ENCODE peak calls at places on chromosomes 5 and 9, in five cellular contexts. M is HepG2, H is heart left ventricle, Q is HCT116, N is A549. L is an unnamed sample.

GRCh38 chr5:134051305-134051704 is 46.5 kb upstream of the VDAC1 start:
- ATAC-seq in M (no peak), H (no peak), Q (no peak), N (peak; percentile 33), L (no peak)

GRCh38 chr5:147887026-147887627 is 8.6 kb downstream of the SCGB3A2 start:
- ATAC-seq in M (no peak), H (no peak), Q (peak; percentile 57), N (peak; percentile 66), L (no peak)

GRCh38 chr9:75274781-75275180 is 186.5 kb downstream of the OSTF1 start:
- ATAC-seq in M (no peak), H (no peak), Q (no peak), N (no peak), L (no peak)

GRCh38 chr5:147835386-147835798 is 3.9 kb upstream of the SPINK1 start:
- ATAC-seq in M (peak; percentile 97), H (no peak), Q (no peak), N (peak; percentile 95), L (no peak)

GRCh38 chr9:114056527-114056926 is 21.6 kb downstream of the AMBP start:
- ATAC-seq in M (peak; percentile 0), H (no peak), Q (no peak), N (no peak), L (no peak)

GRCh38 chr5:97606531-97606930 is 423.5 kb upstream of the RIOK2 start:
- ATAC-seq in M (no peak), H (no peak), Q (no peak), N (no peak), L (no peak)

GRCh38 chr9:125650271-125650737 is 56.7 kb downstream of the MAPKAP1 start:
- ATAC-seq in M (no peak), H (no peak), Q (peak; percentile 48), N (no peak), L (no peak)

GRCh38 chr9:1535051-1535450 is 480.1 kb upstream of the SMARCA2 start:
- ATAC-seq in M (no peak), H (no peak), Q (no peak), N (no peak), L (no peak)

GRCh38 chr9:137411260-137411659 is 11.7 kb downstream of the EXD3 start:
- ATAC-seq in M (no peak), H (no peak), Q (peak; percentile 26), N (peak; percentile 9), L (no peak)

GRCh38 chr5:117242028-117242427 is 667.4 kb upstream of the SEMA6A start:
- ATAC-seq in M (no peak), H (no peak), Q (no peak), N (no peak), L (no peak)

GRCh38 chr5:132576123-132576522 is 19.3 kb downstream of the RAD50 start:
- ATAC-seq in M (no peak), H (no peak), Q (no peak), N (no peak), L (no peak)

GRCh38 chr5:89004379-89004778 is 121.4 kb upstream of the MEF2C start:
- ATAC-seq in M (no peak), H (no peak), Q (no peak), N (no peak), L (no peak)

GRCh38 chr9:104906441-104907277 is 21.3 kb downstream of the ABCA1 start:
- ATAC-seq in M (peak; percentile 25), H (no peak), Q (no peak), N (peak; percentile 63), L (peak; percentile 82)

GRCh38 chr9:71781391-71781790 is 13.1 kb upstream of the CEMIP2 start:
- ATAC-seq in M (no peak), H (no peak), Q (no peak), N (no peak), L (no peak)

GRCh38 chr5:135913713-135914626 is 18.3 kb upstream of the IL9 start:
- ATAC-seq in M (no peak), H (no peak), Q (no peak), N (no peak), L (no peak)

GRCh38 chr9:137688725-137689124 is 69.9 kb downstream of the EHMT1 start:
- ATAC-seq in M (peak; percentile 95), H (no peak), Q (no peak), N (peak; percentile 20), L (no peak)

GRCh38 chr5:149517461-149518122 is 33.6 kb downstream of the CSNK1A1 start:
- ATAC-seq in M (no peak), H (peak; percentile 45), Q (no peak), N (peak; percentile 73), L (no peak)

GRCh38 chr5:168317521-168318147 is 26.2 kb downstream of the WWC1 start:
- ATAC-seq in M (no peak), H (no peak), Q (peak; percentile 48), N (peak; percentile 64), L (peak; percentile 40)

GRCh38 chr9:78493166-78493742 is 196.3 kb downstream of the PSAT1 start:
- ATAC-seq in M (no peak), H (no peak), Q (no peak), N (no peak), L (no peak)

GRCh38 chr5:55848783-55849182 is 2.4 kb upstream of the IL31RA start:
- ATAC-seq in M (no peak), H (no peak), Q (no peak), N (no peak), L (no peak)

GRCh38 chr5:43643327-43643726 is 40.3 kb downstream of the NNT start:
- ATAC-seq in M (no peak), H (no peak), Q (no peak), N (no peak), L (no peak)

GRCh38 chr9:110066929-110067716 is 140.8 kb downstream of the C9orf152 start:
- ATAC-seq in M (no peak), H (no peak), Q (no peak), N (no peak), L (no peak)

GRCh38 chr5:11310158-11310557 is 549.1 kb upstream of the DAP start:
- ATAC-seq in M (no peak), H (peak; percentile 20), Q (no peak), N (no peak), L (no peak)

GRCh38 chr5:148565148-148565547 is 89.2 kb downstream of the HTR4 start:
- ATAC-seq in M (no peak), H (no peak), Q (no peak), N (no peak), L (no peak)

GRCh38 chr9:125659201-125659840 is 47.7 kb downstream of the MAPKAP1 start:
- ATAC-seq in M (no peak), H (no peak), Q (no peak), N (no peak), L (no peak)

GRCh38 chr9:22256381-22256780 is 190.2 kb upstream of the DMRTA1 start:
- ATAC-seq in M (no peak), H (no peak), Q (no peak), N (no peak), L (no peak)
- TF ChIP-seq POLR2A in M (no peak), H (no peak), Q (no peak), N (no peak), L (no peak)

DNA sequence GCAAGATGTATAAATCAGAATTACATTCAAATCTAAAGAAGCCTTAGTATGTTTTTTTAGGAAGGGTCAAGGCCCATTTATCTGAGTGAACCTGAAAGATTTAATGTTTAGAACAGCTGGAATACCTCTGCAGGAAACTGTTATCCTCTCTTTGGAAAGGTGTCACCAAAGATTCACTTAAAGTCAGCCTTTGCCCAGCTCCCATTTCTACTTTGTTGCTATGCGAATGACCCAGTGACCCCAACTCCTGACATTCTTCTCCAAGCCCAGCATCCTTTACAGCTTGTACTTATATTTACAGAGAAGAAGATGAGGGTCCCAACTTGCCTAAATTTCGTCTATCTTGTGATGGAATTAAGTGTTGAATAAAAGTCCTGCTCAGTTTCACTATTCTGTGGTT is 1198.6 kb downstream of the CDH12 start:
- ATAC-seq in M (no peak), H (no peak), Q (no peak), N (no peak), L (no peak)
- H3K9me3 ChIP-seq in M (no peaks in the 10 kb centered on the region), H (no peaks in the 10 kb centered on the region), Q (no peaks in the 10 kb centered on the region), N (no peaks in the 10 kb centered on the region), L (no peaks in the 10 kb centered on the region)

DNA sequence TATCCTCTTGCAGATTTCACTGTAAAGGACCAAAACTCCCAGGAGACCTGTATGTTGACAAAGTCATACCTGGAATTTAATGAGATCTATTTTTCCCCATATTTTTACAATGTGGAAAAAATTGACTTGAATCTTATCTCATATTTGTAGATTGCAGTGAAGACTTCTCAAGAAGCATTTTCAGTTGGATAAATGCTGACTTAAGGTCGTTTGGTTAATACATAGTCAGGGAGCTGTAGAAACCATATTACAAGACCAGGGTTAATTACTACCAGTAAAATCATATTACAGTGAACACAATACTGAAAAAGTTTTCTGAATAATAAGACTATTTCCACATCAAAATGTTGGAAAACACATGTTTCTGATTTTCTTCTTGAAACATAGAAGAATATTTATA is 119.8 kb downstream of the ATG10 start:
- ATAC-seq in M (no peak), H (no peak), Q (no peak), N (no peak), L (no peak)
- TF ChIP-seq POLR2A in M (no peak), H (no peak), Q (no peak), N (no peak), L (no peak)

DNA sequence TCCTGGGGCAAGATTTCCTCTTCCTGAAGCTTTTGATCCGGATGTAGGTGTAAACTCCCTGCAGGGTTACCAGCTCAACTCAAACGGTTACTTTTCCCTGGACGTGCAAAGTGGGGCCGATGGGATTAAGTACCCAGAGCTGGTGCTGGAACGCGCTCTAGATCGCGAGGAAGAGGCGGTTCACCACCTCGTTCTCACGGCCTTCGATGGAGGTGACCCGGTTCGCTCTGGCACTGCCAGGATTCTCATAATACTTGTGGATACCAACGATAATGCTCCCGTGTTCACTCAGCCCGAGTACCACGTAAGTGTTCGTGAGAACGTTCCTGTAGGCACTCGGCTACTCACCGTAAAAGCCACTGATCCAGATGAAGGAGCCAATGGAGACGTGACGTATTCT is 820 bp downstream of the PCDHGA4 start:
- ATAC-seq in M (no peak), H (no peak), Q (no peak), N (no peak), L (no peak)
- H3K9me3 ChIP-seq in M (peaks cover 24% of the 10 kb centered on the region), H (no peaks in the 10 kb centered on the region), Q (no peaks in the 10 kb centered on the region), N (peaks cover 58% of the 10 kb centered on the region), L (no peaks in the 10 kb centered on the region)

GRCh38 chr9:129007766-129008468 is 20.2 kb downstream of the SH3GLB2 start:
- ATAC-seq in M (no peak), H (no peak), Q (no peak), N (no peak), L (no peak)
- TF ChIP-seq POLR2A in M (no peak), H (no peak), Q (no peak), N (no peak), L (no peak)

GRCh38 chr5:1785062-1785461 is 14.6 kb downstream of the MRPL36 start:
- ATAC-seq in M (no peak), H (no peak), Q (no peak), N (no peak), L (no peak)
- H3K9me3 ChIP-seq in M (no peaks in the 10 kb centered on the region), H (no peaks in the 10 kb centered on the region), Q (no peaks in the 10 kb centered on the region), N (no peaks in the 10 kb centered on the region), L (no peaks in the 10 kb centered on the region)

GRCh38 chr9:130243015-130243881 is 22.3 kb upstream of the HMCN2 start:
- ATAC-seq in M (peak; percentile 71), H (peak; percentile 63), Q (peak; percentile 82), N (peak; percentile 82), L (peak; percentile 60)
- TF ChIP-seq POLR2A in M (no peak), H (no peak), Q (no peak), N (no peak), L (no peak)

L was measured in gastroesophageal sphincter.